ENCODE peak calls at places on chromosomes 6 and 20, in five cellular contexts. One of them, this sample, is unnamed.

GRCh38 chr6:45718901-45719300 is 296.8 kb downstream of the CLIC5 start:
- DNase-seq in foreskin fibroblast: peak; percentile 80
- DNase-seq in lung: no peak
- DNase-seq in CD8-positive, alpha-beta T cell: no peak
- DNase-seq in GM12878: no peak
- DNase-seq in this sample: no peak

GRCh38 chr6:56863366-56863765 is 91.5 kb upstream of the BEND6 start:
- DNase-seq in foreskin fibroblast: peak; percentile 97
- DNase-seq in lung: no peak
- DNase-seq in CD8-positive, alpha-beta T cell: no peak
- DNase-seq in GM12878: no peak
- DNase-seq in this sample: no peak

GRCh38 chr6:47464052-47464451 is 13.5 kb upstream of the CD2AP start:
- DNase-seq in foreskin fibroblast: no peak
- DNase-seq in lung: no peak
- DNase-seq in CD8-positive, alpha-beta T cell: no peak
- DNase-seq in GM12878: no peak
- DNase-seq in this sample: no peak

GRCh38 chr20:63686492-63687321 is 9.7 kb upstream of the TNFRSF6B start:
- DNase-seq in foreskin fibroblast: peak; percentile 85
- DNase-seq in lung: peak; percentile 81
- DNase-seq in CD8-positive, alpha-beta T cell: no peak
- DNase-seq in GM12878: no peak
- DNase-seq in this sample: no peak

GRCh38 chr20:38246357-38247165 is 14.0 kb downstream of the KIAA1755 start:
- DNase-seq in foreskin fibroblast: no peak
- DNase-seq in lung: no peak
- DNase-seq in CD8-positive, alpha-beta T cell: no peak
- DNase-seq in GM12878: no peak
- DNase-seq in this sample: no peak

GRCh38 chr6:46676604-46677313 is 10.9 kb upstream of the TDRD6 start:
- DNase-seq in foreskin fibroblast: no peak
- DNase-seq in lung: no peak
- DNase-seq in CD8-positive, alpha-beta T cell: no peak
- DNase-seq in GM12878: no peak
- DNase-seq in this sample: no peak

GRCh38 chr6:98871057-98871456 is 36.7 kb downstream of the POU3F2 start:
- DNase-seq in foreskin fibroblast: no peak
- DNase-seq in lung: no peak
- DNase-seq in CD8-positive, alpha-beta T cell: no peak
- DNase-seq in GM12878: no peak
- DNase-seq in this sample: no peak

GRCh38 chr20:50041238-50041915 is 58.6 kb downstream of the SNAI1 start:
- DNase-seq in foreskin fibroblast: no peak
- DNase-seq in lung: no peak
- DNase-seq in CD8-positive, alpha-beta T cell: no peak
- DNase-seq in GM12878: no peak
- DNase-seq in this sample: no peak

GRCh38 chr20:21556398-21556797 is 42.5 kb upstream of the NKX2-2 start:
- DNase-seq in foreskin fibroblast: no peak
- DNase-seq in lung: no peak
- DNase-seq in CD8-positive, alpha-beta T cell: no peak
- DNase-seq in GM12878: no peak
- DNase-seq in this sample: no peak

GRCh38 chr6:28673800-28674671 is 148.4 kb downstream of the GPX5 start:
- DNase-seq in foreskin fibroblast: peak; percentile 88
- DNase-seq in lung: no peak
- DNase-seq in CD8-positive, alpha-beta T cell: no peak
- DNase-seq in GM12878: peak; percentile 48
- DNase-seq in this sample: peak; percentile 16

GRCh38 chr6:116783852-116784251 is 18.3 kb upstream of the FAM162B start:
- DNase-seq in foreskin fibroblast: peak; percentile 48
- DNase-seq in lung: no peak
- DNase-seq in CD8-positive, alpha-beta T cell: no peak
- DNase-seq in GM12878: no peak
- DNase-seq in this sample: no peak

GRCh38 chr6:43200541-43200940 is 18.5 kb downstream of the CUL9 start:
- DNase-seq in foreskin fibroblast: no peak
- DNase-seq in lung: no peak
- DNase-seq in CD8-positive, alpha-beta T cell: no peak
- DNase-seq in GM12878: no peak
- DNase-seq in this sample: no peak

GRCh38 chr6:169190144-169190584 is 63.5 kb downstream of the THBS2 start:
- DNase-seq in foreskin fibroblast: peak; percentile 86
- DNase-seq in lung: peak; percentile 51
- DNase-seq in CD8-positive, alpha-beta T cell: no peak
- DNase-seq in GM12878: no peak
- DNase-seq in this sample: peak; percentile 90

GRCh38 chr20:62356948-62357667 is 10.0 kb downstream of the LAMA5 start:
- DNase-seq in foreskin fibroblast: peak; percentile 67
- DNase-seq in lung: no peak
- DNase-seq in CD8-positive, alpha-beta T cell: no peak
- DNase-seq in GM12878: no peak
- DNase-seq in this sample: no peak

GRCh38 chr6:6564154-6564553 is 24.4 kb upstream of the LY86 start:
- DNase-seq in foreskin fibroblast: no peak
- DNase-seq in lung: no peak
- DNase-seq in CD8-positive, alpha-beta T cell: no peak
- DNase-seq in GM12878: no peak
- DNase-seq in this sample: no peak

GRCh38 chr20:1332749-1333300 is 3.9 kb upstream of the SDCBP2 start:
- DNase-seq in foreskin fibroblast: no peak
- DNase-seq in lung: peak; percentile 21
- DNase-seq in CD8-positive, alpha-beta T cell: no peak
- DNase-seq in GM12878: no peak
- DNase-seq in this sample: no peak

GRCh38 chr20:34311118-34312023 is 8.2 kb upstream of the AHCY start:
- DNase-seq in foreskin fibroblast: peak; percentile 53
- DNase-seq in lung: no peak
- DNase-seq in CD8-positive, alpha-beta T cell: no peak
- DNase-seq in GM12878: no peak
- DNase-seq in this sample: no peak

GRCh38 chr6:73581293-73581692 is 60.5 kb upstream of the EEF1A1 start:
- DNase-seq in foreskin fibroblast: no peak
- DNase-seq in lung: no peak
- DNase-seq in CD8-positive, alpha-beta T cell: no peak
- DNase-seq in GM12878: no peak
- DNase-seq in this sample: no peak

GRCh38 chr6:12748815-12749521 is 32.4 kb downstream of the PHACTR1 start:
- DNase-seq in foreskin fibroblast: peak; percentile 62
- DNase-seq in lung: no peak
- DNase-seq in CD8-positive, alpha-beta T cell: no peak
- DNase-seq in GM12878: no peak
- DNase-seq in this sample: no peak

GRCh38 chr20:53857723-53858236 is 212.6 kb downstream of the BCAS1 start:
- DNase-seq in foreskin fibroblast: no peak
- DNase-seq in lung: no peak
- DNase-seq in CD8-positive, alpha-beta T cell: no peak
- DNase-seq in GM12878: no peak
- DNase-seq in this sample: no peak

GRCh38 chr6:150377211-150377781 is 8.5 kb downstream of the IYD start:
- DNase-seq in foreskin fibroblast: no peak
- DNase-seq in lung: peak; percentile 60
- DNase-seq in CD8-positive, alpha-beta T cell: no peak
- DNase-seq in GM12878: no peak
- DNase-seq in this sample: no peak

DNA sequence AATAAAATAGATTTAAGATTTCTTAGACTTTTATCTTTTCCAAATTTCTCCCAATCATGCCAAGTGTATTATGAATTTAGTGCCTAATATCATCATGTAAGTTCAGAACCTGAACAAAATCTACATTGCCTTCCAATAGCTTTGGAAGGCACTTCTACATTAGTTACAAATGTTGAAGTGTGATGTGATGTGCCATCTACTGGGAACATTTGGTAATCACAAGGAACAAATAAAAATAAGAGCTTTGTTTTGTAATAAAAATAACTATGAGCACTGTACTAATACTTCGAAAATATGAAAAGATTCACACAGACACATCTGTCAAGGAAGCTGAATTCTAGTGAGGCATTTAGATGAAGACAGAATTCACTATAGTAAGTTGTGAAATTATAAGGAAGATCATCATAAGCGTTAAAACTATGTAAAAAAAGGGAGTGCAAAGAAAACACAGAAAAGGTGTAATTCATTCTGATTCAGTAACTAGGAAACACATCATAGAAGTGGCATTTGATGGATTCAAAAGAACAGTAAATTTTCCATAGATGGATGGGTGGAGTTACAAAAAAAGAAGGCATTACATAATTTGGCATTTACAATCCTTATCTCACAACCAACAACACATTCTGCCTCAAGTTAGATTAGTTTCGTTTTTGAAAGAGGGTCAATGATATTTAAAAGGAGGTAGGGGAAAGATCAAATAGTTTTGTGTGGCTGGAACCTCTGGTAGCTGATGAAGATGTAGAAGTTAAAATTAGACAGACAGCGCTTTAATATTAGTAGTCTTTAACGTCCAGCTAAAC is 161.0 kb downstream of the ASCC3 start:
- DNase-seq in foreskin fibroblast: peak; percentile 47
- DNase-seq in lung: no peak
- DNase-seq in CD8-positive, alpha-beta T cell: no peak
- DNase-seq in GM12878: no peak
- DNase-seq in this sample: no peak
- TF ChIP-seq CTCF in foreskin fibroblast: peak; percentile 21
- TF ChIP-seq CTCF in lung: no peak
- TF ChIP-seq CTCF in CD8-positive, alpha-beta T cell: peak; percentile 44
- TF ChIP-seq CTCF in GM12878: peak; percentile 46
- TF ChIP-seq CTCF in this sample: peak; percentile 26

DNA sequence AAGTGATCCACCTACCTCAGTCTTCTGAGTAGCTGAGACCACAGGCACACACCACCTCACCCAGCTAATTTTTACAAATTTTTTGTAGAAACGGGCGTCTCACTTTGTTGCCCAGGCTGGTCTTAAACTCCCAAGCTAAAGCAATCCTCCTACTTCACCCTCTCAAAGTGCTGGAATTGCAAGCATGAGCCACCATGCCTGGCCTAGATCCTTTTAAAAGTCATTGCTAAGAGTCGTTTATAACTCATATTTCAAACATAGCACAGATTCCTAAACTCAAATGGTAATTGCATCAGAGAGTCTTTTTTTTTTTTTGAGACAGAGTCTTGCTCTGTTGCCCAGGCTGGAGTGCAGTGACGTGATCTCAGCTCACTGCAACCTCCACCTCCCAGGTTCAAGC is 7.7 kb upstream of the SAMHD1 start:
- DNase-seq in foreskin fibroblast: no peak
- DNase-seq in lung: no peak
- DNase-seq in CD8-positive, alpha-beta T cell: no peak
- DNase-seq in GM12878: no peak
- DNase-seq in this sample: no peak
- H3K4me3 ChIP-seq in foreskin fibroblast: no peak overlapping the region
- H3K4me3 ChIP-seq in lung: no peak overlapping the region
- H3K4me3 ChIP-seq in CD8-positive, alpha-beta T cell: no peak overlapping the region
- H3K4me3 ChIP-seq in GM12878: no peak overlapping the region
- H3K4me3 ChIP-seq in this sample: no peak overlapping the region

DNA sequence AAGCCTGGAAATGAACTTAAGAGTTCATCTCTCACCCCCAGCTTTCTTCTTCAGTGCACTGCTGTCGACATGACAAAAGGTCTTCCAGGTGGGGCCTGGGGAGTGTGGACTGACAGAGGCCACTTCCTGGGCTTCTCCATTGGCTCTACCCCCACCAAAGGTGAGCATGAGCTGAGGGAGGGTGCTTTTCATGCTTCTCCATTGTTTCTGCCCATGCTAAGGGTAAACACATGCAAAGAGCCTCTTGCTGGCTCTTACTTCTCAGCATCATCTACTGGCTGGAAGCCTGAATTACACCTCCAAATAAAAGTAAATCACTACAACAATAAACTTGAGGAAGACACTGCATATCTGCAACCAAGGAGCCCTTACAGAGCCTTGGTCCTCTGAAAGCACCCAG is 227.2 kb downstream of the EPM2A start:
- DNase-seq in foreskin fibroblast: peak; percentile 2
- DNase-seq in lung: no peak
- DNase-seq in CD8-positive, alpha-beta T cell: no peak
- DNase-seq in GM12878: no peak
- DNase-seq in this sample: no peak
- TF ChIP-seq CTCF in foreskin fibroblast: no peak
- TF ChIP-seq CTCF in lung: no peak
- TF ChIP-seq CTCF in CD8-positive, alpha-beta T cell: no peak
- TF ChIP-seq CTCF in GM12878: no peak
- TF ChIP-seq CTCF in this sample: no peak

GRCh38 chr20:31673943-31674463 is 36.3 kb downstream of the COX4I2 start:
- DNase-seq in foreskin fibroblast: no peak
- DNase-seq in lung: no peak
- DNase-seq in CD8-positive, alpha-beta T cell: no peak
- DNase-seq in GM12878: no peak
- DNase-seq in this sample: no peak

GRCh38 chr20:31673435-31673834 is 35.7 kb downstream of the COX4I2 start:
- DNase-seq in foreskin fibroblast: no peak
- DNase-seq in lung: no peak
- DNase-seq in CD8-positive, alpha-beta T cell: no peak
- DNase-seq in GM12878: no peak
- DNase-seq in this sample: no peak

GRCh38 chr20:31675828-31676533 is 38.3 kb downstream of the COX4I2 start:
- DNase-seq in foreskin fibroblast: peak; percentile 66
- DNase-seq in lung: peak; percentile 45
- DNase-seq in CD8-positive, alpha-beta T cell: peak; percentile 6
- DNase-seq in GM12878: no peak
- DNase-seq in this sample: no peak

GRCh38 chr20:31676534-31677030 is 38.9 kb downstream of the COX4I2 start:
- DNase-seq in foreskin fibroblast: no peak
- DNase-seq in lung: no peak
- DNase-seq in CD8-positive, alpha-beta T cell: no peak
- DNase-seq in GM12878: no peak
- DNase-seq in this sample: no peak

GRCh38 chr20:31674895-31675827 is 37.4 kb downstream of the COX4I2 start:
- DNase-seq in foreskin fibroblast: peak; percentile 60
- DNase-seq in lung: peak; percentile 81
- DNase-seq in CD8-positive, alpha-beta T cell: peak; percentile 6
- DNase-seq in GM12878: no peak
- DNase-seq in this sample: peak; percentile 34
- H3K4me3 ChIP-seq in foreskin fibroblast: no peak overlapping the region
- H3K4me3 ChIP-seq in lung: no peak overlapping the region
- H3K4me3 ChIP-seq in CD8-positive, alpha-beta T cell: peak overlapping the region; percentile 66
- H3K4me3 ChIP-seq in GM12878: peak overlapping the region; percentile 68
- H3K4me3 ChIP-seq in this sample: no peak overlapping the region

DNA sequence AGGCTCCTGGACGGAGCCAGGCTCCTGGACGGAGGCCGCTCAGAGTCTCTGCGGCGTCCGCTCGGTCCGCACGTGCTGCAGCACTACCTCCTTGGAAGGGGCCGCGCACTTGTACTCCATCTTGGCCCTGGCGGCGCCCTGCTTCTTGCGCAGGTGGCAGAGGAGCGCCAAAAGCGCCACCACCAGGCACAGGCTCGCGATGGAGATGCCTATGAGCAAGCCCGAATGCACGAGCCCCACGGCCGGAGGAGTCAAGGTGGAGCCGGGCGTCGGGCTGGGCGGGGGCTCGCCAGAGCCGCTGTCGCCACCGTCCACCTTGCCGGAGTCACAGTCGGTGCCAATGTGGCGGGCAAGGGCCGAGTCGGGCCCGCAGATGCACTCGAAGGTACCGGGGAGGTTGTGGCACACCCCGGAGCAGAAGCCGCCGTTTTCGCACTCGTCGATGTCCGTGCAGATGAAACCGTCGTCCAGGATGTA is 1.7 kb downstream of the THBD start:
- DNase-seq in foreskin fibroblast: peak; percentile 32
- DNase-seq in lung: no peak
- DNase-seq in CD8-positive, alpha-beta T cell: no peak
- DNase-seq in GM12878: no peak
- DNase-seq in this sample: no peak
- TF ChIP-seq CTCF in foreskin fibroblast: no peak
- TF ChIP-seq CTCF in lung: no peak
- TF ChIP-seq CTCF in CD8-positive, alpha-beta T cell: no peak
- TF ChIP-seq CTCF in GM12878: no peak
- TF ChIP-seq CTCF in this sample: no peak

This sample was measured in AG04449.